ENCODE peak calls at places on chromosomes 2 and 18, in seven cellular contexts. P, D, M, S, A, W and G are unnamed samples.

GRCh38 chr2:240800241-240800640 is 19.8 kb downstream of the KIF1A start:
- DNase-seq in P (peak), D (no peak), M (no peak), S (no peak), A (no peak), W (no peak), G (no peak)

GRCh38 chr18:44802508-44802907 is 121.8 kb downstream of the SETBP1 start:
- DNase-seq in P (no peak), D (peak), M (no peak), S (no peak), A (no peak), W (no peak), G (no peak)

GRCh38 chr2:215553946-215554345 is 118.1 kb upstream of the FN1 start:
- DNase-seq in P (no peak), D (no peak), M (no peak), S (no peak), A (no peak), W (no peak), G (no peak)

GRCh38 chr2:35846-36245 is 10.5 kb downstream of the FAM110C start:
- DNase-seq in P (no peak), D (no peak), M (no peak), S (no peak), A (no peak), W (no peak), G (no peak)

GRCh38 chr2:163610817-163611556 is 124.8 kb downstream of the FIGN start:
- DNase-seq in P (no peak), D (no peak), M (no peak), S (no peak), A (no peak), W (no peak), G (no peak)

GRCh38 chr18:34551824-34552223 is 158.3 kb upstream of the DTNA start:
- DNase-seq in P (no peak), D (no peak), M (no peak), S (no peak), A (no peak), W (no peak), G (no peak)

GRCh38 chr2:172454404-172455120 is 27.2 kb downstream of the ITGA6 start:
- DNase-seq in P (no peak), D (no peak), M (no peak), S (no peak), A (no peak), W (no peak), G (no peak)

GRCh38 chr18:10049721-10050120 is 135.9 kb downstream of the VAPA start:
- DNase-seq in P (peak), D (no peak), M (no peak), S (no peak), A (no peak), W (no peak), G (no peak)